ENCODE peak calls at places on chromosome 14, in nine cellular contexts. D is gastroesophageal sphincter; T is activated T-cell treated with anti-CD3 and anti-CD28 coated beads, Interleukin-2, amount 50 U/mL, for 4 hours; F is central memory CD8-positive, alpha-beta T cell; A is activated CD8-positive, alpha-beta T cell treated with anti-CD3 and anti-CD28 coated beads, Interleukin-2, amount 10 ng/mL, durations not matched to agents 7 days and 5 days; R is naive B cell; P is pancreas; G is left ventricle myocardium superior; I is Panc1. S is an unnamed sample.

GRCh38 chr14:94423465-94424056 is 29.0 kb downstream of the SERPINA11 start:
- ATAC-seq in D (peak; percentile 13), T (no peak), F (no peak), A (peak; percentile 49), R (no peak), P (peak; percentile 92), G (no peak), I (peak; percentile 85), S (peak; percentile 94)

GRCh38 chr14:50599700-50600444 is 39.9 kb downstream of the ATL1 start:
- ATAC-seq in D (no peak), T (no peak), F (no peak), A (no peak), R (no peak), P (peak; percentile 86), G (peak; percentile 54), I (peak; percentile 62), S (peak; percentile 74)

GRCh38 chr14:69643430-69644200 is 32.2 kb downstream of the SUSD6 start:
- ATAC-seq in D (no peak), T (peak; percentile 90), F (no peak), A (no peak), R (no peak), P (peak; percentile 93), G (peak; percentile 71), I (peak; percentile 82), S (peak; percentile 76)

GRCh38 chr14:74314576-74314975 is 11.8 kb upstream of the ABCD4 start:
- ATAC-seq in D (no peak), T (no peak), F (no peak), A (no peak), R (no peak), P (no peak), G (no peak), I (no peak), S (no peak)

GRCh38 chr14:87732562-87732961 is 260.4 kb downstream of the GALC start:
- ATAC-seq in D (no peak), T (no peak), F (no peak), A (no peak), R (no peak), P (no peak), G (no peak), I (no peak), S (no peak)

GRCh38 chr14:51041117-51041531 is 53.8 kb downstream of the TRIM9 start:
- ATAC-seq in D (no peak), T (no peak), F (no peak), A (no peak), R (no peak), P (no peak), G (no peak), I (no peak), S (no peak)

GRCh38 chr14:57060276-57060956 is 208.3 kb downstream of the EXOC5 start:
- ATAC-seq in D (no peak), T (peak; percentile 92), F (no peak), A (no peak), R (no peak), P (peak; percentile 55), G (no peak), I (no peak), S (no peak)

GRCh38 chr14:106874365-106874764 is 1348.0 kb downstream of the TMEM121 start:
- ATAC-seq in D (no peak), T (no peak), F (no peak), A (no peak), R (no peak), P (no peak), G (no peak), I (no peak), S (no peak)

GRCh38 chr14:104705340-104706047 is 16.1 kb downstream of the INF2 start:
- ATAC-seq in D (no peak), T (peak; percentile 20), F (no peak), A (no peak), R (no peak), P (no peak), G (no peak), I (peak; percentile 15), S (peak; percentile 7)

GRCh38 chr14:74299061-74299545 is 3.6 kb downstream of the ABCD4 start:
- ATAC-seq in D (no peak), T (peak; percentile 44), F (peak; percentile 33), A (no peak), R (no peak), P (no peak), G (no peak), I (no peak), S (no peak)

GRCh38 chr14:55893695-55894094 is 224.5 kb upstream of the PELI2 start:
- ATAC-seq in D (no peak), T (no peak), F (no peak), A (no peak), R (no peak), P (no peak), G (no peak), I (no peak), S (no peak)